ENCODE peak calls at places on chromosomes 12 and 14, in six cellular contexts. One of them, this sample, is unnamed.

GRCh38 chr14:56813143-56813551 is 2.9 kb upstream of the OTX2 start:
- DNase-seq in AML-193: no peak
- DNase-seq in ovary: no peak
- DNase-seq in EL: no peak
- DNase-seq in stimulated activated CD4-positive, alpha-beta T cell treated with anti-CD3 and anti-CD28 coated beads, TNF-alpha, amount 100 ng/mL, for 48 hours: no peak
- DNase-seq in NCI-H1092: no peak
- DNase-seq in this sample: no peak

GRCh38 chr12:120115692-120116442 is 686 bp downstream of the RAB35 start:
- DNase-seq in AML-193: peak; percentile 39
- DNase-seq in ovary: peak; percentile 63
- DNase-seq in EL: peak; percentile 52
- DNase-seq in stimulated activated CD4-positive, alpha-beta T cell treated with anti-CD3 and anti-CD28 coated beads, TNF-alpha, amount 100 ng/mL, for 48 hours: peak; percentile 32
- DNase-seq in NCI-H1092: no peak
- DNase-seq in this sample: peak; percentile 23

GRCh38 chr12:91377456-91377855 is 194.8 kb upstream of the DCN start:
- DNase-seq in AML-193: no peak
- DNase-seq in ovary: no peak
- DNase-seq in EL: no peak
- DNase-seq in stimulated activated CD4-positive, alpha-beta T cell treated with anti-CD3 and anti-CD28 coated beads, TNF-alpha, amount 100 ng/mL, for 48 hours: no peak
- DNase-seq in NCI-H1092: no peak
- DNase-seq in this sample: no peak

GRCh38 chr12:109757671-109758265 is 44.1 kb downstream of the FAM222A start:
- DNase-seq in AML-193: no peak
- DNase-seq in ovary: peak; percentile 9
- DNase-seq in EL: no peak
- DNase-seq in stimulated activated CD4-positive, alpha-beta T cell treated with anti-CD3 and anti-CD28 coated beads, TNF-alpha, amount 100 ng/mL, for 48 hours: no peak
- DNase-seq in NCI-H1092: no peak
- DNase-seq in this sample: no peak

GRCh38 chr14:29039171-29039570 is 272.6 kb downstream of the FOXG1 start:
- DNase-seq in AML-193: no peak
- DNase-seq in ovary: no peak
- DNase-seq in EL: peak; percentile 29
- DNase-seq in stimulated activated CD4-positive, alpha-beta T cell treated with anti-CD3 and anti-CD28 coated beads, TNF-alpha, amount 100 ng/mL, for 48 hours: no peak
- DNase-seq in NCI-H1092: no peak
- DNase-seq in this sample: no peak

GRCh38 chr14:99287269-99287942 is 15.4 kb upstream of the BCL11B start:
- DNase-seq in AML-193: peak; percentile 35
- DNase-seq in ovary: no peak
- DNase-seq in EL: no peak
- DNase-seq in stimulated activated CD4-positive, alpha-beta T cell treated with anti-CD3 and anti-CD28 coated beads, TNF-alpha, amount 100 ng/mL, for 48 hours: no peak
- DNase-seq in NCI-H1092: no peak
- DNase-seq in this sample: no peak

GRCh38 chr14:59998575-59998974 is 78.6 kb downstream of the LRRC9 start:
- DNase-seq in AML-193: no peak
- DNase-seq in ovary: no peak
- DNase-seq in EL: no peak
- DNase-seq in stimulated activated CD4-positive, alpha-beta T cell treated with anti-CD3 and anti-CD28 coated beads, TNF-alpha, amount 100 ng/mL, for 48 hours: no peak
- DNase-seq in NCI-H1092: no peak
- DNase-seq in this sample: no peak

GRCh38 chr14:30610719-30611388 is 11.3 kb upstream of the SCFD1 start:
- DNase-seq in AML-193: peak; percentile 63
- DNase-seq in ovary: no peak
- DNase-seq in EL: peak; percentile 51
- DNase-seq in stimulated activated CD4-positive, alpha-beta T cell treated with anti-CD3 and anti-CD28 coated beads, TNF-alpha, amount 100 ng/mL, for 48 hours: no peak
- DNase-seq in NCI-H1092: peak; percentile 92
- DNase-seq in this sample: peak; percentile 40

GRCh38 chr12:11881835-11882234 is 188.9 kb upstream of the BCL2L14 start:
- DNase-seq in AML-193: no peak
- DNase-seq in ovary: no peak
- DNase-seq in EL: no peak
- DNase-seq in stimulated activated CD4-positive, alpha-beta T cell treated with anti-CD3 and anti-CD28 coated beads, TNF-alpha, amount 100 ng/mL, for 48 hours: no peak
- DNase-seq in NCI-H1092: no peak
- DNase-seq in this sample: no peak

GRCh38 chr12:7064516-7064915 is 4.0 kb downstream of the C1S start:
- DNase-seq in AML-193: no peak
- DNase-seq in ovary: no peak
- DNase-seq in EL: no peak
- DNase-seq in stimulated activated CD4-positive, alpha-beta T cell treated with anti-CD3 and anti-CD28 coated beads, TNF-alpha, amount 100 ng/mL, for 48 hours: no peak
- DNase-seq in NCI-H1092: no peak
- DNase-seq in this sample: no peak

GRCh38 chr12:45989277-45989856 is 1.0 kb downstream of the SCAF11 start:
- DNase-seq in AML-193: peak; percentile 62
- DNase-seq in ovary: no peak
- DNase-seq in EL: no peak
- DNase-seq in stimulated activated CD4-positive, alpha-beta T cell treated with anti-CD3 and anti-CD28 coated beads, TNF-alpha, amount 100 ng/mL, for 48 hours: peak; percentile 22
- DNase-seq in NCI-H1092: no peak
- DNase-seq in this sample: peak; percentile 62

GRCh38 chr12:106918746-106919145 is 37.0 kb upstream of the TMEM263 start:
- DNase-seq in AML-193: peak; percentile 20
- DNase-seq in ovary: no peak
- DNase-seq in EL: no peak
- DNase-seq in stimulated activated CD4-positive, alpha-beta T cell treated with anti-CD3 and anti-CD28 coated beads, TNF-alpha, amount 100 ng/mL, for 48 hours: no peak
- DNase-seq in NCI-H1092: peak; percentile 21
- DNase-seq in this sample: no peak

GRCh38 chr12:95506707-95507523 is 33.0 kb downstream of the METAP2 start:
- DNase-seq in AML-193: no peak
- DNase-seq in ovary: no peak
- DNase-seq in EL: no peak
- DNase-seq in stimulated activated CD4-positive, alpha-beta T cell treated with anti-CD3 and anti-CD28 coated beads, TNF-alpha, amount 100 ng/mL, for 48 hours: no peak
- DNase-seq in NCI-H1092: no peak
- DNase-seq in this sample: no peak

GRCh38 chr12:105330938-105331804 is 680 bp downstream of the C12orf75 start:
- DNase-seq in AML-193: no peak
- DNase-seq in ovary: no peak
- DNase-seq in EL: peak; percentile 44
- DNase-seq in stimulated activated CD4-positive, alpha-beta T cell treated with anti-CD3 and anti-CD28 coated beads, TNF-alpha, amount 100 ng/mL, for 48 hours: no peak
- DNase-seq in NCI-H1092: no peak
- DNase-seq in this sample: peak; percentile 27

GRCh38 chr12:94242871-94243270 is 94.5 kb downstream of the PLXNC1 start:
- DNase-seq in AML-193: no peak
- DNase-seq in ovary: no peak
- DNase-seq in EL: no peak
- DNase-seq in stimulated activated CD4-positive, alpha-beta T cell treated with anti-CD3 and anti-CD28 coated beads, TNF-alpha, amount 100 ng/mL, for 48 hours: no peak
- DNase-seq in NCI-H1092: no peak
- DNase-seq in this sample: no peak

GRCh38 chr14:51967521-51967920 is 21.8 kb upstream of the RTRAF start:
- DNase-seq in AML-193: no peak
- DNase-seq in ovary: no peak
- DNase-seq in EL: no peak
- DNase-seq in stimulated activated CD4-positive, alpha-beta T cell treated with anti-CD3 and anti-CD28 coated beads, TNF-alpha, amount 100 ng/mL, for 48 hours: no peak
- DNase-seq in NCI-H1092: no peak
- DNase-seq in this sample: no peak

GRCh38 chr12:76866146-76866545 is 12.7 kb downstream of the CSRP2 start:
- DNase-seq in AML-193: no peak
- DNase-seq in ovary: no peak
- DNase-seq in EL: no peak
- DNase-seq in stimulated activated CD4-positive, alpha-beta T cell treated with anti-CD3 and anti-CD28 coated beads, TNF-alpha, amount 100 ng/mL, for 48 hours: no peak
- DNase-seq in NCI-H1092: no peak
- DNase-seq in this sample: no peak

GRCh38 chr12:92673756-92674155 is 29.0 kb upstream of the PLEKHG7 start:
- DNase-seq in AML-193: no peak
- DNase-seq in ovary: no peak
- DNase-seq in EL: no peak
- DNase-seq in stimulated activated CD4-positive, alpha-beta T cell treated with anti-CD3 and anti-CD28 coated beads, TNF-alpha, amount 100 ng/mL, for 48 hours: no peak
- DNase-seq in NCI-H1092: no peak
- DNase-seq in this sample: no peak

GRCh38 chr12:116135209-116135930 is 142.1 kb downstream of the MED13L start:
- DNase-seq in AML-193: no peak
- DNase-seq in ovary: no peak
- DNase-seq in EL: peak; percentile 82
- DNase-seq in stimulated activated CD4-positive, alpha-beta T cell treated with anti-CD3 and anti-CD28 coated beads, TNF-alpha, amount 100 ng/mL, for 48 hours: no peak
- DNase-seq in NCI-H1092: no peak
- DNase-seq in this sample: peak; percentile 81

GRCh38 chr12:64894827-64895475 is 70.5 kb downstream of the TBC1D30 start:
- DNase-seq in AML-193: no peak
- DNase-seq in ovary: no peak
- DNase-seq in EL: peak; percentile 27
- DNase-seq in stimulated activated CD4-positive, alpha-beta T cell treated with anti-CD3 and anti-CD28 coated beads, TNF-alpha, amount 100 ng/mL, for 48 hours: no peak
- DNase-seq in NCI-H1092: no peak
- DNase-seq in this sample: no peak

GRCh38 chr14:82757775-82758174 is 1224.1 kb upstream of the SEL1L start:
- DNase-seq in AML-193: no peak
- DNase-seq in ovary: no peak
- DNase-seq in EL: no peak
- DNase-seq in stimulated activated CD4-positive, alpha-beta T cell treated with anti-CD3 and anti-CD28 coated beads, TNF-alpha, amount 100 ng/mL, for 48 hours: no peak
- DNase-seq in NCI-H1092: no peak
- DNase-seq in this sample: no peak

GRCh38 chr14:105316968-105317498 is 2.5 kb downstream of the PACS2 start:
- DNase-seq in AML-193: no peak
- DNase-seq in ovary: no peak
- DNase-seq in EL: no peak
- DNase-seq in stimulated activated CD4-positive, alpha-beta T cell treated with anti-CD3 and anti-CD28 coated beads, TNF-alpha, amount 100 ng/mL, for 48 hours: no peak
- DNase-seq in NCI-H1092: no peak
- DNase-seq in this sample: no peak

GRCh38 chr14:101862177-101862576 is 100.7 kb downstream of the PPP2R5C start:
- DNase-seq in AML-193: no peak
- DNase-seq in ovary: no peak
- DNase-seq in EL: peak; percentile 41
- DNase-seq in stimulated activated CD4-positive, alpha-beta T cell treated with anti-CD3 and anti-CD28 coated beads, TNF-alpha, amount 100 ng/mL, for 48 hours: no peak
- DNase-seq in NCI-H1092: no peak
- DNase-seq in this sample: no peak

GRCh38 chr14:78135450-78135891 is 34.7 kb upstream of the NRXN3 start:
- DNase-seq in AML-193: no peak
- DNase-seq in ovary: no peak
- DNase-seq in EL: peak; percentile 37
- DNase-seq in stimulated activated CD4-positive, alpha-beta T cell treated with anti-CD3 and anti-CD28 coated beads, TNF-alpha, amount 100 ng/mL, for 48 hours: no peak
- DNase-seq in NCI-H1092: no peak
- DNase-seq in this sample: peak; percentile 54

GRCh38 chr12:62865860-62866407 is 69.0 kb downstream of the PPM1H start:
- DNase-seq in AML-193: no peak
- DNase-seq in ovary: no peak
- DNase-seq in EL: peak; percentile 40
- DNase-seq in stimulated activated CD4-positive, alpha-beta T cell treated with anti-CD3 and anti-CD28 coated beads, TNF-alpha, amount 100 ng/mL, for 48 hours: no peak
- DNase-seq in NCI-H1092: no peak
- DNase-seq in this sample: no peak

GRCh38 chr14:105859717-105860614 is 333.6 kb downstream of the TMEM121 start:
- DNase-seq in AML-193: no peak
- DNase-seq in ovary: peak; percentile 3
- DNase-seq in EL: no peak
- DNase-seq in stimulated activated CD4-positive, alpha-beta T cell treated with anti-CD3 and anti-CD28 coated beads, TNF-alpha, amount 100 ng/mL, for 48 hours: no peak
- DNase-seq in NCI-H1092: no peak
- DNase-seq in this sample: no peak